ENCODE peak calls at places on chromosome 16, in six cellular contexts. One of them, this sample, is unnamed.

GRCh38 chr16:29663829-29664132 is 734 bp downstream of the SPN start:
- DNase-seq in A549: no peak
- DNase-seq in heart right ventricle: no peak
- DNase-seq in left ventricle myocardium inferior: no peak
- DNase-seq in keratinocyte: no peak
- DNase-seq in substantia nigra: no peak
- DNase-seq in this sample: no peak

GRCh38 chr16:87387942-87388817 is 4.0 kb upstream of the MAP1LC3B start:
- DNase-seq in A549: peak
- DNase-seq in heart right ventricle: peak
- DNase-seq in left ventricle myocardium inferior: peak
- DNase-seq in keratinocyte: peak
- DNase-seq in substantia nigra: peak
- DNase-seq in this sample: peak

GRCh38 chr16:48499822-48500440 is 110.0 kb downstream of the N4BP1 start:
- DNase-seq in A549: peak
- DNase-seq in heart right ventricle: peak
- DNase-seq in left ventricle myocardium inferior: no peak
- DNase-seq in keratinocyte: no peak
- DNase-seq in substantia nigra: peak
- DNase-seq in this sample: no peak

GRCh38 chr16:81627024-81627423 is 152.1 kb upstream of the PLCG2 start:
- DNase-seq in A549: peak
- DNase-seq in heart right ventricle: no peak
- DNase-seq in left ventricle myocardium inferior: no peak
- DNase-seq in keratinocyte: peak
- DNase-seq in substantia nigra: no peak
- DNase-seq in this sample: no peak

GRCh38 chr16:86786338-86786737 is 208.0 kb downstream of the FOXL1 start:
- DNase-seq in A549: no peak
- DNase-seq in heart right ventricle: no peak
- DNase-seq in left ventricle myocardium inferior: no peak
- DNase-seq in keratinocyte: no peak
- DNase-seq in substantia nigra: no peak
- DNase-seq in this sample: no peak

GRCh38 chr16:35725949-35726348 is 2266.5 kb downstream of the TP53TG3F start:
- DNase-seq in A549: no peak
- DNase-seq in heart right ventricle: peak
- DNase-seq in left ventricle myocardium inferior: no peak
- DNase-seq in keratinocyte: no peak
- DNase-seq in substantia nigra: no peak
- DNase-seq in this sample: no peak

GRCh38 chr16:14015948-14016347 is 55.2 kb upstream of the MRTFB start:
- DNase-seq in A549: peak
- DNase-seq in heart right ventricle: no peak
- DNase-seq in left ventricle myocardium inferior: no peak
- DNase-seq in keratinocyte: no peak
- DNase-seq in substantia nigra: no peak
- DNase-seq in this sample: no peak

GRCh38 chr16:19748389-19749110 is 30.5 kb downstream of the IQCK start:
- DNase-seq in A549: no peak
- DNase-seq in heart right ventricle: no peak
- DNase-seq in left ventricle myocardium inferior: no peak
- DNase-seq in keratinocyte: no peak
- DNase-seq in substantia nigra: no peak
- DNase-seq in this sample: no peak

GRCh38 chr16:87216824-87217205 is 100.4 kb downstream of the C16orf95 start:
- DNase-seq in A549: no peak
- DNase-seq in heart right ventricle: no peak
- DNase-seq in left ventricle myocardium inferior: no peak
- DNase-seq in keratinocyte: no peak
- DNase-seq in substantia nigra: no peak
- DNase-seq in this sample: no peak

GRCh38 chr16:87411375-87412271 is 19.5 kb downstream of the MAP1LC3B start:
- DNase-seq in A549: no peak
- DNase-seq in heart right ventricle: no peak
- DNase-seq in left ventricle myocardium inferior: peak
- DNase-seq in keratinocyte: no peak
- DNase-seq in substantia nigra: peak
- DNase-seq in this sample: no peak

GRCh38 chr16:63629272-63629671 is 1492.6 kb downstream of the CDH11 start:
- DNase-seq in A549: no peak
- DNase-seq in heart right ventricle: no peak
- DNase-seq in left ventricle myocardium inferior: no peak
- DNase-seq in keratinocyte: no peak
- DNase-seq in substantia nigra: no peak
- DNase-seq in this sample: no peak

GRCh38 chr16:87286839-87287626 is 30.2 kb downstream of the C16orf95 start:
- DNase-seq in A549: no peak
- DNase-seq in heart right ventricle: no peak
- DNase-seq in left ventricle myocardium inferior: no peak
- DNase-seq in keratinocyte: no peak
- DNase-seq in substantia nigra: no peak
- DNase-seq in this sample: no peak

GRCh38 chr16:57807968-57808528 is 5.8 kb upstream of the KIFC3 start:
- DNase-seq in A549: peak
- DNase-seq in heart right ventricle: peak
- DNase-seq in left ventricle myocardium inferior: peak
- DNase-seq in keratinocyte: no peak
- DNase-seq in substantia nigra: peak
- DNase-seq in this sample: no peak

DNA sequence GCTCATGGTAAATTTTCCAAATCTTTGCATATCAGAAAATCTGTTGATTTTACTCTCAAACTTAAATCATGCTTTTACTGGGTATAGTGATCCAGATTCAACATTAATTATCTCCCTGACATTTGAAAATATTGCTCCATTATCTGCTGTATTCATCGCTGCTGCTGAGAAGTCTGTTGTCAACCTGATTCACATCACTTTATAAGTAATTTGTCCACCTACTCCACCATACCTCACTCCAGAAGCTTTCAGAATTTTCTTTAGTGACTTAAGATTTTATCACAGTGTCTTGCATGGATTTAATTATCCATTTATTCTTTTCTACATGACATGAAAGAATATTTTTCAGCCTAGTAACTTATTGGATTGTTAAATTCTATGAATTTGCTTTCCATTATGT is 519.2 kb upstream of the CDH11 start:
- DNase-seq in A549: no peak
- DNase-seq in heart right ventricle: no peak
- DNase-seq in left ventricle myocardium inferior: no peak
- DNase-seq in keratinocyte: no peak
- DNase-seq in substantia nigra: no peak
- DNase-seq in this sample: no peak
- H3K27ac ChIP-seq in A549: no peak
- H3K27ac ChIP-seq in heart right ventricle: no peak
- H3K27ac ChIP-seq in left ventricle myocardium inferior: no peak
- H3K27ac ChIP-seq in keratinocyte: no peak
- H3K27ac ChIP-seq in substantia nigra: no peak
- H3K27ac ChIP-seq in this sample: no peak

GRCh38 chr16:11688520-11688886 is 20.2 kb downstream of the SNN start:
- DNase-seq in A549: no peak
- DNase-seq in heart right ventricle: no peak
- DNase-seq in left ventricle myocardium inferior: no peak
- DNase-seq in keratinocyte: no peak
- DNase-seq in substantia nigra: no peak
- DNase-seq in this sample: no peak
- H3K27ac ChIP-seq in A549: no peak
- H3K27ac ChIP-seq in heart right ventricle: no peak
- H3K27ac ChIP-seq in left ventricle myocardium inferior: peak
- H3K27ac ChIP-seq in keratinocyte: no peak
- H3K27ac ChIP-seq in substantia nigra: no peak
- H3K27ac ChIP-seq in this sample: peak

GRCh38 chr16:4486126-4486893 is 10.1 kb downstream of the HMOX2 start:
- DNase-seq in A549: no peak
- DNase-seq in heart right ventricle: peak
- DNase-seq in left ventricle myocardium inferior: peak
- DNase-seq in keratinocyte: no peak
- DNase-seq in substantia nigra: no peak
- DNase-seq in this sample: no peak
- H3K27ac ChIP-seq in A549: no peak
- H3K27ac ChIP-seq in heart right ventricle: peak
- H3K27ac ChIP-seq in left ventricle myocardium inferior: peak
- H3K27ac ChIP-seq in keratinocyte: no peak
- H3K27ac ChIP-seq in substantia nigra: peak
- H3K27ac ChIP-seq in this sample: peak

DNA sequence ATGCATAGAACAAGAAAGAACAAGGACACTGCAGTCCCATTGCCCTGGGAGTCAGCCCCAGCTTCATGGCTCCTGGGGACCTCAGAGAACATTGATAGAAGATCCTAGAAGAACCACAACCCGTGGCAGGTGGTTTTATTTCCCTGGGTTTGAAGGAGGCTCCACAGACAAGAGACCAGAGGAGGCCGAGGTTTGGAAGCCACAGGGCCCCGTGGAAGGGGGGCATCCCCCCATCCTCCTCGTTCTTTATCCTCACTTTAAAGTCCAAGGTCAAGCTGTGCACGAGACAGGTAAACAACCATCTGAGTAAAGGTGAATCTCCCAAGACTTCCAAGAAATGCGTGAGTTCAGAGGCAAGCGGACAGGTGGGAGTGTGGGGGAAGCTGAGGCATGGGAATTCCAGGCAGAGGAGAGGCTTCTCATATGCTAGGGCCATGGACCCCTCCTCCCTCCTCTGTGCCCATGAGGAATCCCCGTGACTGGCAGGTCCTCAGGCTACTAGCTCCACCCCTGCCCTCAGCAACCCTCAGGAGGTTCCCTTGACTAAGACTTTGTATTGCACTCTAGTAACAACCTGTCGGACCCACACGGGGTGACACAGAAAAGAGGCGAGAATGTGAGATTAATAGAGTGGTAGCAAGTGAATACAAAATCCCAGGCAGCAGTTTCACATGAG is 889 bp upstream of the SULT1A1 start:
- DNase-seq in A549: no peak
- DNase-seq in heart right ventricle: no peak
- DNase-seq in left ventricle myocardium inferior: no peak
- DNase-seq in keratinocyte: no peak
- DNase-seq in substantia nigra: no peak
- DNase-seq in this sample: no peak
- H3K27ac ChIP-seq in A549: no peak
- H3K27ac ChIP-seq in heart right ventricle: peak
- H3K27ac ChIP-seq in left ventricle myocardium inferior: peak
- H3K27ac ChIP-seq in keratinocyte: no peak
- H3K27ac ChIP-seq in substantia nigra: no peak
- H3K27ac ChIP-seq in this sample: no peak

GRCh38 chr16:53091508-53092211 is 36.9 kb downstream of the CHD9 start:
- DNase-seq in A549: no peak
- DNase-seq in heart right ventricle: peak
- DNase-seq in left ventricle myocardium inferior: peak
- DNase-seq in keratinocyte: no peak
- DNase-seq in substantia nigra: peak
- DNase-seq in this sample: peak

GRCh38 chr16:53094013-53094630 is 39.3 kb downstream of the CHD9 start:
- DNase-seq in A549: peak
- DNase-seq in heart right ventricle: peak
- DNase-seq in left ventricle myocardium inferior: peak
- DNase-seq in keratinocyte: no peak
- DNase-seq in substantia nigra: peak
- DNase-seq in this sample: no peak

GRCh38 chr16:53090591-53091507 is 36.1 kb downstream of the CHD9 start:
- DNase-seq in A549: no peak
- DNase-seq in heart right ventricle: peak
- DNase-seq in left ventricle myocardium inferior: peak
- DNase-seq in keratinocyte: no peak
- DNase-seq in substantia nigra: peak
- DNase-seq in this sample: peak

GRCh38 chr16:53090271-53090590 is 35.4 kb downstream of the CHD9 start:
- DNase-seq in A549: no peak
- DNase-seq in heart right ventricle: no peak
- DNase-seq in left ventricle myocardium inferior: no peak
- DNase-seq in keratinocyte: no peak
- DNase-seq in substantia nigra: no peak
- DNase-seq in this sample: no peak

DNA sequence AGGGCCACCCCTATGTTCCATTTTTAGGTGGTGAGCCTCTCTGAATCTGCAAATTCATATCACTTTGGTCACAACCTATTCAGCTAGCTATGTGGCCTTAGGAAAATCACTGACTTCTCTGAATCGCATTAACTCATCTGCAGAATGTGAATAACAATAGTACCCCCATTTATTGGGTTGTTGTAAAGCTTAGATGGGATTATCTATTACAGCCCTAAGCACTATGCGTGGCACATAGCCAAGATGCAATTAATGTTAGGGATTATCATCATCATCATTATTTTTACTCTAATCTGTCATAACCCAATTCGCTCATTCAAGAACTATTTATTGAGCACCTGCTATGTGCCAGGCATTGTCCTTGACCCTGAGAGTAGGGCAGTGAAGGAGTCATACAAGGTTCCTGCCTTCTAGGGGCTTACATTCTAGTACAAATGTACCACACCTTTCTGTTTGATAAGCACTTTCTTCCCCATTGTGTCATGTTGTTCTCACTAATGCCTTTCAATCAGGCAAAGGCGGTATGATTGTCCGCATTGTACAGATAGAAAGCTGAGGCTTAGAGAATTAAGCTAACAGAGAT is 38.5 kb downstream of the CHD9 start:
- DNase-seq in A549: no peak
- DNase-seq in heart right ventricle: no peak
- DNase-seq in left ventricle myocardium inferior: no peak
- DNase-seq in keratinocyte: no peak
- DNase-seq in substantia nigra: no peak
- DNase-seq in this sample: no peak
- H3K27ac ChIP-seq in A549: peak
- H3K27ac ChIP-seq in heart right ventricle: peak
- H3K27ac ChIP-seq in left ventricle myocardium inferior: peak
- H3K27ac ChIP-seq in keratinocyte: peak
- H3K27ac ChIP-seq in substantia nigra: peak
- H3K27ac ChIP-seq in this sample: peak

GRCh38 chr16:85415196-85415988 is 197.7 kb upstream of the GSE1 start:
- DNase-seq in A549: no peak
- DNase-seq in heart right ventricle: no peak
- DNase-seq in left ventricle myocardium inferior: peak
- DNase-seq in keratinocyte: no peak
- DNase-seq in substantia nigra: no peak
- DNase-seq in this sample: no peak
- H3K27ac ChIP-seq in A549: no peak
- H3K27ac ChIP-seq in heart right ventricle: no peak
- H3K27ac ChIP-seq in left ventricle myocardium inferior: peak
- H3K27ac ChIP-seq in keratinocyte: no peak
- H3K27ac ChIP-seq in substantia nigra: no peak
- H3K27ac ChIP-seq in this sample: no peak

DNA sequence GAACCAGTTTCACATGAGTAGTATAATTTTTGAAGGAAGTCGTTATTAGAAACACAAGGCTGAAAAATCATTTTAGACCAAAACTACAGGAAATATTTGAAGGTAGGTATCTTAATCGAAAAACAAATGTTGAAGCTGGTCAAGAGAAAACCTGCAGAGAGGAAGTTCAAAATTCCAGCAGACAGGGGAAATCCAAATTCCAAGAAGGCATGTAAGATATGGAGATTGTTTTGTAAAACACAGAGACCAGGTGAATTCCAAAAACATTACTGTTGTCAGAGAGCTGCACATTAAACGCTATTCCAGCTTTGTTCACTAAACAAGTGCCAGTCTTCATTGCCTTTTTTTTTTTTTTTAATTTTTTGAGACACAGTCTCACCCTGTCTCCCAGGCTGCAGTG is 38.4 kb downstream of the ADAMTS18 start:
- DNase-seq in A549: no peak
- DNase-seq in heart right ventricle: no peak
- DNase-seq in left ventricle myocardium inferior: no peak
- DNase-seq in keratinocyte: no peak
- DNase-seq in substantia nigra: no peak
- DNase-seq in this sample: no peak
- H3K27ac ChIP-seq in A549: no peak
- H3K27ac ChIP-seq in heart right ventricle: no peak
- H3K27ac ChIP-seq in left ventricle myocardium inferior: no peak
- H3K27ac ChIP-seq in keratinocyte: no peak
- H3K27ac ChIP-seq in substantia nigra: no peak
- H3K27ac ChIP-seq in this sample: no peak

GRCh38 chr16:89571636-89572035 is 3.9 kb upstream of the CPNE7 start:
- DNase-seq in A549: no peak
- DNase-seq in heart right ventricle: no peak
- DNase-seq in left ventricle myocardium inferior: no peak
- DNase-seq in keratinocyte: no peak
- DNase-seq in substantia nigra: no peak
- DNase-seq in this sample: no peak
- H3K27ac ChIP-seq in A549: no peak
- H3K27ac ChIP-seq in heart right ventricle: no peak
- H3K27ac ChIP-seq in left ventricle myocardium inferior: no peak
- H3K27ac ChIP-seq in keratinocyte: no peak
- H3K27ac ChIP-seq in substantia nigra: no peak
- H3K27ac ChIP-seq in this sample: no peak